ENCODE peak calls at places on chromosomes 13 and 19, in ten cellular contexts. One of them, this sample, is unnamed.
A peak's percentile ranks its signal among the peaks of the same experiment; 100 is the strongest.

GRCh38 chr13:58583961-58584360 is 952.4 kb downstream of the PCDH17 start:
- DNase-seq in spleen: no peak
- DNase-seq in neural progenitor cell: no peak
- DNase-seq in DND-41: no peak
- DNase-seq in adrenal gland: no peak
- DNase-seq in heart right ventricle: no peak
- DNase-seq in endodermal cell: no peak
- DNase-seq in mesenchymal stem cell: no peak
- DNase-seq in cardiac muscle cell: no peak
- DNase-seq in heart left ventricle: no peak
- DNase-seq in this sample: no peak

GRCh38 chr13:20363162-20363561 is 131.0 kb upstream of the GJB6 start:
- DNase-seq in spleen: no peak
- DNase-seq in neural progenitor cell: no peak
- DNase-seq in DND-41: no peak
- DNase-seq in adrenal gland: no peak
- DNase-seq in heart right ventricle: no peak
- DNase-seq in endodermal cell: no peak
- DNase-seq in mesenchymal stem cell: no peak
- DNase-seq in cardiac muscle cell: no peak
- DNase-seq in heart left ventricle: peak; percentile 37
- DNase-seq in this sample: no peak

GRCh38 chr19:42032428-42032827 is 37.6 kb downstream of the GRIK5 start:
- DNase-seq in spleen: no peak
- DNase-seq in neural progenitor cell: no peak
- DNase-seq in DND-41: no peak
- DNase-seq in adrenal gland: no peak
- DNase-seq in heart right ventricle: no peak
- DNase-seq in endodermal cell: peak; percentile 71
- DNase-seq in mesenchymal stem cell: no peak
- DNase-seq in cardiac muscle cell: peak; percentile 33
- DNase-seq in heart left ventricle: peak; percentile 15
- DNase-seq in this sample: no peak

GRCh38 chr19:21566073-21566472 is 60.7 kb downstream of the ZNF429 start:
- DNase-seq in spleen: no peak
- DNase-seq in neural progenitor cell: no peak
- DNase-seq in DND-41: no peak
- DNase-seq in adrenal gland: no peak
- DNase-seq in heart right ventricle: no peak
- DNase-seq in endodermal cell: no peak
- DNase-seq in mesenchymal stem cell: no peak
- DNase-seq in cardiac muscle cell: no peak
- DNase-seq in heart left ventricle: no peak
- DNase-seq in this sample: no peak

GRCh38 chr19:11982526-11982925 is 17.7 kb downstream of the ZNF763 start:
- DNase-seq in spleen: no peak
- DNase-seq in neural progenitor cell: no peak
- DNase-seq in DND-41: no peak
- DNase-seq in adrenal gland: peak; percentile 22
- DNase-seq in heart right ventricle: no peak
- DNase-seq in endodermal cell: no peak
- DNase-seq in mesenchymal stem cell: no peak
- DNase-seq in cardiac muscle cell: no peak
- DNase-seq in heart left ventricle: no peak
- DNase-seq in this sample: no peak

GRCh38 chr13:113060557-113061270 is 44.9 kb upstream of the F7 start:
- DNase-seq in spleen: peak; percentile 64
- DNase-seq in neural progenitor cell: no peak
- DNase-seq in DND-41: no peak
- DNase-seq in adrenal gland: no peak
- DNase-seq in heart right ventricle: no peak
- DNase-seq in endodermal cell: no peak
- DNase-seq in mesenchymal stem cell: no peak
- DNase-seq in cardiac muscle cell: no peak
- DNase-seq in heart left ventricle: peak; percentile 24
- DNase-seq in this sample: peak; percentile 34

GRCh38 chr19:55370305-55370988 is at the start of gene IL11:
- DNase-seq in spleen: no peak
- DNase-seq in neural progenitor cell: peak; percentile 44
- DNase-seq in DND-41: no peak
- DNase-seq in adrenal gland: no peak
- DNase-seq in heart right ventricle: no peak
- DNase-seq in endodermal cell: peak; percentile 70
- DNase-seq in mesenchymal stem cell: peak; percentile 84
- DNase-seq in cardiac muscle cell: no peak
- DNase-seq in heart left ventricle: peak; percentile 54
- DNase-seq in this sample: peak; percentile 69

GRCh38 chr13:37488682-37489081 is 109.9 kb downstream of the POSTN start:
- DNase-seq in spleen: no peak
- DNase-seq in neural progenitor cell: no peak
- DNase-seq in DND-41: no peak
- DNase-seq in adrenal gland: no peak
- DNase-seq in heart right ventricle: no peak
- DNase-seq in endodermal cell: no peak
- DNase-seq in mesenchymal stem cell: no peak
- DNase-seq in cardiac muscle cell: peak; percentile 25
- DNase-seq in heart left ventricle: no peak
- DNase-seq in this sample: no peak

GRCh38 chr13:36345438-36346221 is 564 bp downstream of the SPART start:
- DNase-seq in spleen: peak; percentile 85
- DNase-seq in neural progenitor cell: peak; percentile 81
- DNase-seq in DND-41: no peak
- DNase-seq in adrenal gland: peak; percentile 79
- DNase-seq in heart right ventricle: peak; percentile 30
- DNase-seq in endodermal cell: peak; percentile 91
- DNase-seq in mesenchymal stem cell: peak; percentile 95
- DNase-seq in cardiac muscle cell: peak; percentile 94
- DNase-seq in heart left ventricle: peak; percentile 67
- DNase-seq in this sample: no peak

GRCh38 chr13:113425931-113426590 is 27.2 kb downstream of the ADPRHL1 start:
- DNase-seq in spleen: no peak
- DNase-seq in neural progenitor cell: peak; percentile 1
- DNase-seq in DND-41: no peak
- DNase-seq in adrenal gland: no peak
- DNase-seq in heart right ventricle: no peak
- DNase-seq in endodermal cell: no peak
- DNase-seq in mesenchymal stem cell: no peak
- DNase-seq in cardiac muscle cell: no peak
- DNase-seq in heart left ventricle: no peak
- DNase-seq in this sample: no peak

GRCh38 chr13:94331281-94331680 is 148.2 kb downstream of the DCT start:
- DNase-seq in spleen: no peak
- DNase-seq in neural progenitor cell: no peak
- DNase-seq in DND-41: no peak
- DNase-seq in adrenal gland: no peak
- DNase-seq in heart right ventricle: no peak
- DNase-seq in endodermal cell: no peak
- DNase-seq in mesenchymal stem cell: no peak
- DNase-seq in cardiac muscle cell: no peak
- DNase-seq in heart left ventricle: no peak
- DNase-seq in this sample: no peak

GRCh38 chr19:5093297-5093858 is 124.5 kb downstream of the KDM4B start:
- DNase-seq in spleen: no peak
- DNase-seq in neural progenitor cell: peak; percentile 40
- DNase-seq in DND-41: no peak
- DNase-seq in adrenal gland: peak; percentile 57
- DNase-seq in heart right ventricle: peak; percentile 62
- DNase-seq in endodermal cell: no peak
- DNase-seq in mesenchymal stem cell: no peak
- DNase-seq in cardiac muscle cell: peak; percentile 55
- DNase-seq in heart left ventricle: no peak
- DNase-seq in this sample: no peak

GRCh38 chr13:49113526-49114286 is 106.4 kb upstream of the MLNR start:
- DNase-seq in spleen: no peak
- DNase-seq in neural progenitor cell: peak; percentile 7
- DNase-seq in DND-41: no peak
- DNase-seq in adrenal gland: no peak
- DNase-seq in heart right ventricle: no peak
- DNase-seq in endodermal cell: no peak
- DNase-seq in mesenchymal stem cell: peak; percentile 37
- DNase-seq in cardiac muscle cell: peak; percentile 73
- DNase-seq in heart left ventricle: no peak
- DNase-seq in this sample: no peak

GRCh38 chr19:38709671-38710415 is 34.4 kb downstream of the CAPN12 start:
- DNase-seq in spleen: peak; percentile 88
- DNase-seq in neural progenitor cell: no peak
- DNase-seq in DND-41: no peak
- DNase-seq in adrenal gland: no peak
- DNase-seq in heart right ventricle: no peak
- DNase-seq in endodermal cell: no peak
- DNase-seq in mesenchymal stem cell: no peak
- DNase-seq in cardiac muscle cell: no peak
- DNase-seq in heart left ventricle: no peak
- DNase-seq in this sample: no peak

GRCh38 chr19:38710416-38710702 is 33.9 kb downstream of the CAPN12 start:
- DNase-seq in spleen: no peak
- DNase-seq in neural progenitor cell: no peak
- DNase-seq in DND-41: no peak
- DNase-seq in adrenal gland: no peak
- DNase-seq in heart right ventricle: no peak
- DNase-seq in endodermal cell: no peak
- DNase-seq in mesenchymal stem cell: no peak
- DNase-seq in cardiac muscle cell: no peak
- DNase-seq in heart left ventricle: no peak
- DNase-seq in this sample: no peak

GRCh38 chr19:38712161-38712748 is 32.0 kb downstream of the CAPN12 start:
- DNase-seq in spleen: no peak
- DNase-seq in neural progenitor cell: no peak
- DNase-seq in DND-41: no peak
- DNase-seq in adrenal gland: no peak
- DNase-seq in heart right ventricle: no peak
- DNase-seq in endodermal cell: no peak
- DNase-seq in mesenchymal stem cell: no peak
- DNase-seq in cardiac muscle cell: no peak
- DNase-seq in heart left ventricle: no peak
- DNase-seq in this sample: no peak

GRCh38 chr19:38711726-38712153 is 32.5 kb downstream of the CAPN12 start:
- DNase-seq in spleen: no peak
- DNase-seq in neural progenitor cell: no peak
- DNase-seq in DND-41: no peak
- DNase-seq in adrenal gland: peak; percentile 71
- DNase-seq in heart right ventricle: peak; percentile 60
- DNase-seq in endodermal cell: no peak
- DNase-seq in mesenchymal stem cell: peak; percentile 94
- DNase-seq in cardiac muscle cell: peak; percentile 75
- DNase-seq in heart left ventricle: peak; percentile 77
- DNase-seq in this sample: no peak

DNA sequence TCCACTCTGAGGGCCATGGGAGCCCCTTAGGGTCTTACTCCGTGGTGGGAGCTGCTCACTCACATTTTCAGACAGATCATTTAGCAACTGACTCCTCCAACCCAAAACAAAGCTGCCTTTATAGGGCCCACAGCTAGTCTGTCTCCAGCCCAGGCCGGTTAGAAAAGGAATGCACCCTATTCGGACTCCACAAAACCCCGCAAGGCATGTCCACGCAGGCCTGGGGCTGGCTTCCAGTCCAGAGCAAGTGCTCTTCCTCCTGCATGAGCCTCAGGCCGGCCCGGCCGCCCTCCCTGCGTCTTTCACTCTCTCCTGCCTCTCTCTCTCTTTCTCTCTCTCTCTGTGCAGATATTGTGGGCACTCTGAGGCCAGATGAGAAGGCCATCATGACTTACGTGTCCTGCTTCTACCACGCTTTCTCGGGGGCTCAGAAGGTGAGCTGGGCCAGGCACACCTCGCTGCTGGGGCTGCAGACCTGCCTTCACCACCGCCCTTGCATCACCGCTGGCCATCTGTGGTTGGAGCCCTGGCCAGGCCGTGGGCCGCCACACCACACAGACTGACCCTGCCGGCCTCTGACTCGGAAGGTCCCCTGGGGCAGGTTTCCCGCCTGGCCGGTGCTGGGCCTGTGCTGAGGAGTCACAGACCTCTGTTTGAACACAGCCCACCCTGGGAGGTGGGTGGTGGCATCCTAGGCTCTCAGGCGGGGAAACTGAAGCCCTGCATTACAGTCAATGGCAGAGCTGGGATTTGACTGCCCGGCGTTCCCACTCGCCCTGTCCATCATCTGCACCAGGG is 33.1 kb downstream of the CAPN12 start:
- DNase-seq in spleen: no peak
- DNase-seq in neural progenitor cell: no peak
- DNase-seq in DND-41: no peak
- DNase-seq in adrenal gland: no peak
- DNase-seq in heart right ventricle: no peak
- DNase-seq in endodermal cell: no peak
- DNase-seq in mesenchymal stem cell: peak; percentile 61
- DNase-seq in cardiac muscle cell: no peak
- DNase-seq in heart left ventricle: peak; percentile 79
- DNase-seq in this sample: no peak
- H3K36me3 ChIP-seq in spleen: peaks cover 99% of the 10 kb centered on the region
- H3K36me3 ChIP-seq in neural progenitor cell: no peaks in the 10 kb centered on the region
- H3K36me3 ChIP-seq in DND-41: peaks cover 88% of the 10 kb centered on the region
- H3K36me3 ChIP-seq in adrenal gland: no peaks in the 10 kb centered on the region
- H3K36me3 ChIP-seq in heart right ventricle: no peaks in the 10 kb centered on the region
- H3K36me3 ChIP-seq in endodermal cell: peaks cover 82% of the 10 kb centered on the region
- H3K36me3 ChIP-seq in mesenchymal stem cell: peaks cover 87% of the 10 kb centered on the region
- H3K36me3 ChIP-seq in cardiac muscle cell: peaks cover 54% of the 10 kb centered on the region
- H3K36me3 ChIP-seq in heart left ventricle: no peaks in the 10 kb centered on the region
- H3K36me3 ChIP-seq in this sample: peaks cover 100% of the 10 kb centered on the region

DNA sequence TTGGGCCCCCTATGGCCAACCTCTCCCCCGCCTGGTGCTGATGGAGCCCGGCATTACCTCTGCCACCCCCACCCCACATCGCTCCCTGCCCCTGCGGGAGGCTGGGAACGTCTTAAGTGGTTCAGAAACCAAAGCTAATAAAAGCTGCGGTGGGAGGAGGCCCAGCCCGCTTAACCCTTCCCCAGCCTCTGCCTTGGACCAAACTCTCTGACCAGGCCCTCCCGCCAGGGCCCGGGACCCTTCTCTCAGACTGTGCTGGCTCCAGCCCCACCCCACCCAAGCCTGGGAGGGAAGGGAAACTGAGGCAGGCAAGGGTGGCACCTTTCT is 22.1 kb downstream of the SMIM24 start:
- DNase-seq in spleen: no peak
- DNase-seq in neural progenitor cell: peak; percentile 55
- DNase-seq in DND-41: no peak
- DNase-seq in adrenal gland: no peak
- DNase-seq in heart right ventricle: no peak
- DNase-seq in endodermal cell: peak; percentile 76
- DNase-seq in mesenchymal stem cell: peak; percentile 88
- DNase-seq in cardiac muscle cell: no peak
- DNase-seq in heart left ventricle: peak; percentile 38
- DNase-seq in this sample: no peak
- H3K27ac ChIP-seq in spleen: peak overlapping the region; percentile 85
- H3K27ac ChIP-seq in neural progenitor cell: no peak overlapping the region
- H3K27ac ChIP-seq in DND-41: no peak overlapping the region
- H3K27ac ChIP-seq in adrenal gland: peak overlapping the region; percentile 96
- H3K27ac ChIP-seq in heart right ventricle: peak overlapping the region; percentile 93
- H3K27ac ChIP-seq in endodermal cell: no peak overlapping the region
- H3K27ac ChIP-seq in mesenchymal stem cell: peak overlapping the region; percentile 68
- H3K27ac ChIP-seq in cardiac muscle cell: no peak overlapping the region
- H3K27ac ChIP-seq in heart left ventricle: peak overlapping the region; percentile 76
- H3K27ac ChIP-seq in this sample: no peak overlapping the region

GRCh38 chr19:18649371-18650047 is 12.7 kb downstream of the KLHL26 start:
- DNase-seq in spleen: peak; percentile 89
- DNase-seq in neural progenitor cell: peak; percentile 46
- DNase-seq in DND-41: no peak
- DNase-seq in adrenal gland: peak; percentile 23
- DNase-seq in heart right ventricle: peak; percentile 82
- DNase-seq in endodermal cell: peak; percentile 82
- DNase-seq in mesenchymal stem cell: peak; percentile 88
- DNase-seq in cardiac muscle cell: peak; percentile 55
- DNase-seq in heart left ventricle: peak; percentile 86
- DNase-seq in this sample: no peak
- H3K4me3 ChIP-seq in spleen: peak overlapping the region; percentile 25
- H3K4me3 ChIP-seq in neural progenitor cell: no peak overlapping the region
- H3K4me3 ChIP-seq in DND-41: no peak overlapping the region
- H3K4me3 ChIP-seq in adrenal gland: no peak overlapping the region
- H3K4me3 ChIP-seq in heart right ventricle: peak overlapping the region; percentile 14
- H3K4me3 ChIP-seq in endodermal cell: peak overlapping the region; percentile 51
- H3K4me3 ChIP-seq in mesenchymal stem cell: peak overlapping the region; percentile 61
- H3K4me3 ChIP-seq in cardiac muscle cell: no peak overlapping the region
- H3K4me3 ChIP-seq in heart left ventricle: peak overlapping the region; percentile 29
- H3K4me3 ChIP-seq in this sample: no peak overlapping the region

GRCh38 chr19:15239337-15239949 is 7.2 kb upstream of the EPHX3 start:
- DNase-seq in spleen: no peak
- DNase-seq in neural progenitor cell: no peak
- DNase-seq in DND-41: no peak
- DNase-seq in adrenal gland: no peak
- DNase-seq in heart right ventricle: no peak
- DNase-seq in endodermal cell: no peak
- DNase-seq in mesenchymal stem cell: no peak
- DNase-seq in cardiac muscle cell: no peak
- DNase-seq in heart left ventricle: no peak
- DNase-seq in this sample: peak; percentile 52
- H3K36me3 ChIP-seq in spleen: peaks cover 80% of the 10 kb centered on the region
- H3K36me3 ChIP-seq in neural progenitor cell: no peaks in the 10 kb centered on the region
- H3K36me3 ChIP-seq in DND-41: peaks cover 83% of the 10 kb centered on the region
- H3K36me3 ChIP-seq in adrenal gland: no peaks in the 10 kb centered on the region
- H3K36me3 ChIP-seq in heart right ventricle: no peaks in the 10 kb centered on the region
- H3K36me3 ChIP-seq in endodermal cell: peaks cover 64% of the 10 kb centered on the region
- H3K36me3 ChIP-seq in mesenchymal stem cell: peaks cover 83% of the 10 kb centered on the region
- H3K36me3 ChIP-seq in cardiac muscle cell: peaks cover 46% of the 10 kb centered on the region
- H3K36me3 ChIP-seq in heart left ventricle: no peaks in the 10 kb centered on the region
- H3K36me3 ChIP-seq in this sample: peaks cover 69% of the 10 kb centered on the region

This sample was measured in RWPE2.